ENCODE peak calls at places on chromosome 14, in ten cellular contexts. One of them, this sample, is unnamed. For H3K9me3, the result is how much of the 10 kb centered on the place peaks cover.

GRCh38 chr14:83470466-83470865 is 1936.8 kb upstream of the SEL1L start:
- DNase-seq in lung: no peak
- DNase-seq in esophagus squamous epithelium: no peak
- DNase-seq in body of pancreas: no peak
- DNase-seq in cardiac muscle cell: no peak
- DNase-seq in MM.1S: no peak
- DNase-seq in heart left ventricle: no peak
- DNase-seq in astrocyte: no peak
- DNase-seq in tibial artery: no peak
- DNase-seq in transverse colon: no peak
- DNase-seq in this sample: no peak

GRCh38 chr14:77923131-77923933 is 123.4 kb downstream of the ADCK1 start:
- DNase-seq in lung: no peak
- DNase-seq in esophagus squamous epithelium: no peak
- DNase-seq in body of pancreas: no peak
- DNase-seq in cardiac muscle cell: peak
- DNase-seq in MM.1S: no peak
- DNase-seq in heart left ventricle: no peak
- DNase-seq in astrocyte: no peak
- DNase-seq in tibial artery: no peak
- DNase-seq in transverse colon: no peak
- DNase-seq in this sample: peak

GRCh38 chr14:61925043-61925442 is 162.8 kb downstream of the SNAPC1 start:
- DNase-seq in lung: no peak
- DNase-seq in esophagus squamous epithelium: no peak
- DNase-seq in body of pancreas: no peak
- DNase-seq in cardiac muscle cell: peak
- DNase-seq in MM.1S: no peak
- DNase-seq in heart left ventricle: no peak
- DNase-seq in astrocyte: peak
- DNase-seq in tibial artery: no peak
- DNase-seq in transverse colon: no peak
- DNase-seq in this sample: no peak

GRCh38 chr14:68549057-68549421 is 243.8 kb downstream of the ZFP36L1 start:
- DNase-seq in lung: no peak
- DNase-seq in esophagus squamous epithelium: no peak
- DNase-seq in body of pancreas: no peak
- DNase-seq in cardiac muscle cell: no peak
- DNase-seq in MM.1S: no peak
- DNase-seq in heart left ventricle: no peak
- DNase-seq in astrocyte: peak
- DNase-seq in tibial artery: peak
- DNase-seq in transverse colon: no peak
- DNase-seq in this sample: no peak

GRCh38 chr14:65847065-65847847 is 434.7 kb downstream of the FUT8 start:
- DNase-seq in lung: no peak
- DNase-seq in esophagus squamous epithelium: no peak
- DNase-seq in body of pancreas: no peak
- DNase-seq in cardiac muscle cell: no peak
- DNase-seq in MM.1S: peak
- DNase-seq in heart left ventricle: no peak
- DNase-seq in astrocyte: no peak
- DNase-seq in tibial artery: no peak
- DNase-seq in transverse colon: peak
- DNase-seq in this sample: no peak

GRCh38 chr14:23351681-23352505 is 794 bp downstream of the SLC22A17 start:
- DNase-seq in lung: no peak
- DNase-seq in esophagus squamous epithelium: no peak
- DNase-seq in body of pancreas: no peak
- DNase-seq in cardiac muscle cell: peak
- DNase-seq in MM.1S: no peak
- DNase-seq in heart left ventricle: no peak
- DNase-seq in astrocyte: no peak
- DNase-seq in tibial artery: no peak
- DNase-seq in transverse colon: no peak
- DNase-seq in this sample: peak

GRCh38 chr14:39368261-39368959 is 63.8 kb downstream of the FBXO33 start:
- DNase-seq in lung: no peak
- DNase-seq in esophagus squamous epithelium: no peak
- DNase-seq in body of pancreas: peak
- DNase-seq in cardiac muscle cell: peak
- DNase-seq in MM.1S: no peak
- DNase-seq in heart left ventricle: peak
- DNase-seq in astrocyte: peak
- DNase-seq in tibial artery: no peak
- DNase-seq in transverse colon: peak
- DNase-seq in this sample: peak

GRCh38 chr14:35248476-35248788 is 43.8 kb upstream of the PSMA6 start:
- DNase-seq in lung: no peak
- DNase-seq in esophagus squamous epithelium: no peak
- DNase-seq in body of pancreas: no peak
- DNase-seq in cardiac muscle cell: no peak
- DNase-seq in MM.1S: peak
- DNase-seq in heart left ventricle: no peak
- DNase-seq in astrocyte: no peak
- DNase-seq in tibial artery: no peak
- DNase-seq in transverse colon: no peak
- DNase-seq in this sample: no peak

GRCh38 chr14:103016071-103016470 is 41.3 kb downstream of the CDC42BPB start:
- DNase-seq in lung: no peak
- DNase-seq in esophagus squamous epithelium: no peak
- DNase-seq in body of pancreas: no peak
- DNase-seq in cardiac muscle cell: no peak
- DNase-seq in MM.1S: no peak
- DNase-seq in heart left ventricle: no peak
- DNase-seq in astrocyte: no peak
- DNase-seq in tibial artery: no peak
- DNase-seq in transverse colon: no peak
- DNase-seq in this sample: no peak

GRCh38 chr14:103016594-103016993 is 40.8 kb downstream of the CDC42BPB start:
- DNase-seq in lung: no peak
- DNase-seq in esophagus squamous epithelium: no peak
- DNase-seq in body of pancreas: no peak
- DNase-seq in cardiac muscle cell: no peak
- DNase-seq in MM.1S: no peak
- DNase-seq in heart left ventricle: no peak
- DNase-seq in astrocyte: no peak
- DNase-seq in tibial artery: no peak
- DNase-seq in transverse colon: no peak
- DNase-seq in this sample: no peak

GRCh38 chr14:103015426-103015825 is 41.9 kb downstream of the CDC42BPB start:
- DNase-seq in lung: no peak
- DNase-seq in esophagus squamous epithelium: no peak
- DNase-seq in body of pancreas: no peak
- DNase-seq in cardiac muscle cell: no peak
- DNase-seq in MM.1S: no peak
- DNase-seq in heart left ventricle: no peak
- DNase-seq in astrocyte: no peak
- DNase-seq in tibial artery: no peak
- DNase-seq in transverse colon: no peak
- DNase-seq in this sample: no peak

GRCh38 chr14:103013028-103013427 is 44.3 kb downstream of the CDC42BPB start:
- DNase-seq in lung: no peak
- DNase-seq in esophagus squamous epithelium: no peak
- DNase-seq in body of pancreas: no peak
- DNase-seq in cardiac muscle cell: no peak
- DNase-seq in MM.1S: no peak
- DNase-seq in heart left ventricle: no peak
- DNase-seq in astrocyte: no peak
- DNase-seq in tibial artery: no peak
- DNase-seq in transverse colon: no peak
- DNase-seq in this sample: no peak

DNA sequence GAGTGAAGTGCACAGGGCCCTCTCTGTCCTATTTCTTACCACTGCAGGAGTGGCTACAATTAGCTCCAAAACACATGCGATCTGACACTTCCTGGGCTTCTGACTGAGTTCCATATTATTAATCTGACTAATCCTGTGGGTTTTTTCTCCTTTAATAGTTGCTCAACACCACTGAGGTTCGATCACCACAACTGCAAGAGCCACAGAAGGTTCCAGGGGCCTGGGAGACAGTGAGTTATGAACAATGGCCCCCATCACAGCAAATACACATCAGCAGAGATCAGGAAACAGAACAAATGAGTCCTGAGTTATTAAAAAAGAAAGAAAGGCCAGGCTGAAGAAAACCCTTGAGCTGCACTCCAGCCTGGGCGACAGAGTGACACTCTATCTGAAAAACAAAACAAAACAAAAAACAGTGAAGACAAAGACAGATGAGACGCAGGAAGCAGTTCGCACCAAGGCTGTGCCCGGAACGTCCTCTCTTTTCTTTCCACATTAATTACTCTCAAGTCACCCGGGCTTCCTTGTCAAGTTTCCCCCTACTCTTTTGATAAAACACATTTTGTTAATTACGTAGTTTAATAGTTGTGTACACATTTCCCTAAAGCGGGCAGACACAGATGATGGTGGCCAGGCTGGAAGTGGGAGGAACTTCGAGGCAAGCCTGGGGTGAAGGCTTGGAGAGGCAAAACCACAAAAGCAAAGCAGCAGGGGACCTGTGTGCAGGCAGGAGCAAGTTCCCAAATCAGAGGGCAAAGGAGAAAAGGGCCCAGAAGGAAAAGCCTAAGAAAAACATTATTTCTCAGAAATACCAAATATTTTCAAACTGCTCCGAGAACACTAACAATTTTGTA is 42.7 kb downstream of the CDC42BPB start:
- DNase-seq in lung: no peak
- DNase-seq in esophagus squamous epithelium: no peak
- DNase-seq in body of pancreas: no peak
- DNase-seq in cardiac muscle cell: no peak
- DNase-seq in MM.1S: no peak
- DNase-seq in heart left ventricle: no peak
- DNase-seq in astrocyte: peak
- DNase-seq in tibial artery: no peak
- DNase-seq in transverse colon: no peak
- DNase-seq in this sample: no peak
- H3K4me3 ChIP-seq in lung: no peak
- H3K4me3 ChIP-seq in esophagus squamous epithelium: no peak
- H3K4me3 ChIP-seq in body of pancreas: no peak
- H3K4me3 ChIP-seq in cardiac muscle cell: no peak
- H3K4me3 ChIP-seq in MM.1S: no peak
- H3K4me3 ChIP-seq in heart left ventricle: no peak
- H3K4me3 ChIP-seq in astrocyte: no peak
- H3K4me3 ChIP-seq in tibial artery: no peak
- H3K4me3 ChIP-seq in transverse colon: no peak
- H3K4me3 ChIP-seq in this sample: no peak

GRCh38 chr14:58014778-58015177 is 137.2 kb downstream of the ARMH4 start:
- DNase-seq in lung: no peak
- DNase-seq in esophagus squamous epithelium: no peak
- DNase-seq in body of pancreas: no peak
- DNase-seq in cardiac muscle cell: no peak
- DNase-seq in MM.1S: no peak
- DNase-seq in heart left ventricle: no peak
- DNase-seq in astrocyte: no peak
- DNase-seq in tibial artery: no peak
- DNase-seq in transverse colon: no peak
- DNase-seq in this sample: no peak
- TF ChIP-seq CTCF in lung: no peak
- TF ChIP-seq CTCF in esophagus squamous epithelium: no peak
- TF ChIP-seq CTCF in body of pancreas: no peak
- TF ChIP-seq CTCF in cardiac muscle cell: no peak
- TF ChIP-seq CTCF in MM.1S: no peak
- TF ChIP-seq CTCF in heart left ventricle: no peak
- TF ChIP-seq CTCF in astrocyte: no peak
- TF ChIP-seq CTCF in tibial artery: no peak
- TF ChIP-seq CTCF in transverse colon: no peak
- TF ChIP-seq CTCF in this sample: no peak

GRCh38 chr14:105841022-105842009 is 314.9 kb downstream of the TMEM121 start:
- DNase-seq in lung: no peak
- DNase-seq in esophagus squamous epithelium: no peak
- DNase-seq in body of pancreas: peak
- DNase-seq in cardiac muscle cell: no peak
- DNase-seq in MM.1S: no peak
- DNase-seq in heart left ventricle: no peak
- DNase-seq in astrocyte: no peak
- DNase-seq in tibial artery: peak
- DNase-seq in transverse colon: no peak
- DNase-seq in this sample: no peak

GRCh38 chr14:105838591-105839424 is 312.4 kb downstream of the TMEM121 start:
- DNase-seq in lung: no peak
- DNase-seq in esophagus squamous epithelium: no peak
- DNase-seq in body of pancreas: no peak
- DNase-seq in cardiac muscle cell: no peak
- DNase-seq in MM.1S: no peak
- DNase-seq in heart left ventricle: no peak
- DNase-seq in astrocyte: no peak
- DNase-seq in tibial artery: peak
- DNase-seq in transverse colon: no peak
- DNase-seq in this sample: no peak

GRCh38 chr14:105840266-105841021 is 314.1 kb downstream of the TMEM121 start:
- DNase-seq in lung: no peak
- DNase-seq in esophagus squamous epithelium: no peak
- DNase-seq in body of pancreas: no peak
- DNase-seq in cardiac muscle cell: no peak
- DNase-seq in MM.1S: no peak
- DNase-seq in heart left ventricle: no peak
- DNase-seq in astrocyte: no peak
- DNase-seq in tibial artery: no peak
- DNase-seq in transverse colon: no peak
- DNase-seq in this sample: peak

GRCh38 chr14:105838107-105838506 is 311.7 kb downstream of the TMEM121 start:
- DNase-seq in lung: no peak
- DNase-seq in esophagus squamous epithelium: no peak
- DNase-seq in body of pancreas: no peak
- DNase-seq in cardiac muscle cell: no peak
- DNase-seq in MM.1S: no peak
- DNase-seq in heart left ventricle: no peak
- DNase-seq in astrocyte: no peak
- DNase-seq in tibial artery: no peak
- DNase-seq in transverse colon: no peak
- DNase-seq in this sample: no peak

DNA sequence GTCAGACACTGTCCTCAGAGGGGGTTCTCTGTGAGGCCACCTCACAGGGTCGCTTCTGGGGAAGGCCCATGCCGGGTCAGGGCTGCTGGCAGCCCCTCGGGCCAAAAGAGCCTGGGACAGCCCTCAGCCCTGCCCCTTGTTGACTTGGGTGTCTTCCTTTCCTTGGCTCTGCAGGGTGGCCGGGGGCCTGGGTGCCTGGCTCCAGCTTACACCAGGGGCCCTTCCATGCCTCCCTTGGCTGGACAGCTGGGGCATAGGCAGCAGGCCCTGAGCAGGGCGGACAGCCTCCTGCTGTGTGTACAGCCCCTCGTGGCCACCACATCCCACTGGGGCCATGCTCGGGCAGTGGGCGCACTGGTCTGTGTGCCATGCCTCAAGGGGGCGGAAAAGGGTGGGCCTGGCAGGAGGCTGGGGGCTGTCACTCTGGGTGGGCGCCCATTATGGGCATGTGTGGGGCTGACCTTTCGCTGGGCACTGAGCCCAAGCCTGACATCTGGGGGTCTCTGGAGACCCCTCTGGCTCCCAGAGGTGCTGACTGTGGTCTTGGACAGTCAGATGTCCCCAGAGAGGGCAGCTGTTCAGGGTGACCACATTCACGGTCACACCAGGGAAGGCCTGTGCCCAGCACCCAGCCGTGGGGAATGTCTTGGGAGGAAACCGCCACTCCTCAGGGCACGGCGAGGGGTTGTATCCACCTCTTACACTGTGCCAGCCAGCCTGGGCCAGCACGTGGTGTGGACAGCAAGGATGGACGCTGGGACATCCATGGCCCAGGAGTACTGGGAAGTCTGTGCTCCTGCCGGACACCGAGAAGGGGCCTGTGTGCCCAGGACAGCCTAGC is 313.3 kb downstream of the TMEM121 start:
- DNase-seq in lung: no peak
- DNase-seq in esophagus squamous epithelium: no peak
- DNase-seq in body of pancreas: no peak
- DNase-seq in cardiac muscle cell: no peak
- DNase-seq in MM.1S: no peak
- DNase-seq in heart left ventricle: no peak
- DNase-seq in astrocyte: no peak
- DNase-seq in tibial artery: peak
- DNase-seq in transverse colon: no peak
- DNase-seq in this sample: no peak
- H3K9me3 ChIP-seq in lung: under half
- H3K9me3 ChIP-seq in esophagus squamous epithelium: under half
- H3K9me3 ChIP-seq in body of pancreas: under half
- H3K9me3 ChIP-seq in cardiac muscle cell: under half
- H3K9me3 ChIP-seq in MM.1S: under half
- H3K9me3 ChIP-seq in heart left ventricle: under half
- H3K9me3 ChIP-seq in astrocyte: under half
- H3K9me3 ChIP-seq in tibial artery: under half
- H3K9me3 ChIP-seq in transverse colon: under half
- H3K9me3 ChIP-seq in this sample: under half

DNA sequence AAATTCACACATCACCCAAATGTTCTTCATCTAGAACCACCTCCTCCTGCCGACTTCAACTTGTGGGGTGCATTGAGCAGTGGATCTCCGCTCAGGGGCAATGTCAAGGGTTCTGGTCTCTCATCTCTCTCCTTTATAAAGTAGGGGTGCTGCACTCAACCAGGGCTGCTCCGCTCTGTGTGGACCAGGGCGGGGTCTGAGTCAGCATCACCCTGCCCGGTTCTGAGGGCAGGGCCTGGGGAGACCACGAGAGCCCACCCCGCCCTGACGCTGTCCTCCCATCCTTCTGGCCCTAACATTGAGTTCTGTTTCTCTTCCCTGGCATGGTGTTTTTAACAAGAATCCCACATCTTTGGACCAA is 311.6 kb upstream of the DIO3 start:
- DNase-seq in lung: no peak
- DNase-seq in esophagus squamous epithelium: no peak
- DNase-seq in body of pancreas: no peak
- DNase-seq in cardiac muscle cell: no peak
- DNase-seq in MM.1S: no peak
- DNase-seq in heart left ventricle: no peak
- DNase-seq in astrocyte: no peak
- DNase-seq in tibial artery: peak
- DNase-seq in transverse colon: no peak
- DNase-seq in this sample: no peak
- H3K4me3 ChIP-seq in lung: no peak
- H3K4me3 ChIP-seq in esophagus squamous epithelium: no peak
- H3K4me3 ChIP-seq in body of pancreas: no peak
- H3K4me3 ChIP-seq in cardiac muscle cell: no peak
- H3K4me3 ChIP-seq in MM.1S: no peak
- H3K4me3 ChIP-seq in heart left ventricle: no peak
- H3K4me3 ChIP-seq in astrocyte: no peak
- H3K4me3 ChIP-seq in tibial artery: no peak
- H3K4me3 ChIP-seq in transverse colon: no peak
- H3K4me3 ChIP-seq in this sample: no peak

This sample was measured in BE2C.